ENCODE peak calls at places on chromosome 17, in five cellular contexts. One of them, this sample, is unnamed.
A peak's percentile ranks its signal among the peaks of the same experiment; 100 is the strongest.

GRCh38 chr17:28570716-28571254 is 539 bp downstream of the PIGS start:
- DNase-seq in SK-N-SH: peak; percentile 67
- DNase-seq in K562: peak; percentile 66
- DNase-seq in H1: no peak
- DNase-seq in GM12878: no peak
- DNase-seq in this sample: peak; percentile 38

GRCh38 chr17:8807070-8807550 is 7.9 kb upstream of the MFSD6L start:
- DNase-seq in SK-N-SH: no peak
- DNase-seq in K562: peak; percentile 10
- DNase-seq in H1: no peak
- DNase-seq in GM12878: peak; percentile 98
- DNase-seq in this sample: peak; percentile 65

GRCh38 chr17:32915108-32915700 is 12.7 kb upstream of the TMEM98 start:
- DNase-seq in SK-N-SH: no peak
- DNase-seq in K562: no peak
- DNase-seq in H1: no peak
- DNase-seq in GM12878: no peak
- DNase-seq in this sample: no peak

GRCh38 chr17:17055286-17056166 is 13.3 kb downstream of the MPRIP start:
- DNase-seq in SK-N-SH: no peak
- DNase-seq in K562: no peak
- DNase-seq in H1: no peak
- DNase-seq in GM12878: no peak
- DNase-seq in this sample: no peak

GRCh38 chr17:75641343-75641742 is 8.1 kb downstream of the SMIM5 start:
- DNase-seq in SK-N-SH: no peak
- DNase-seq in K562: no peak
- DNase-seq in H1: no peak
- DNase-seq in GM12878: no peak
- DNase-seq in this sample: peak; percentile 2

GRCh38 chr17:47270946-47271705 is 17.5 kb downstream of the ITGB3 start:
- DNase-seq in SK-N-SH: no peak
- DNase-seq in K562: no peak
- DNase-seq in H1: no peak
- DNase-seq in GM12878: no peak
- DNase-seq in this sample: no peak

GRCh38 chr17:29619251-29619650 is 3.5 kb downstream of the CORO6 start:
- DNase-seq in SK-N-SH: peak; percentile 67
- DNase-seq in K562: no peak
- DNase-seq in H1: no peak
- DNase-seq in GM12878: no peak
- DNase-seq in this sample: no peak

GRCh38 chr17:83122834-83123233 is 43.4 kb downstream of the METRNL start:
- DNase-seq in SK-N-SH: no peak
- DNase-seq in K562: no peak
- DNase-seq in H1: no peak
- DNase-seq in GM12878: no peak
- DNase-seq in this sample: no peak

GRCh38 chr17:48909796-48910195 is 1.6 kb downstream of the UBE2Z start:
- DNase-seq in SK-N-SH: no peak
- DNase-seq in K562: no peak
- DNase-seq in H1: no peak
- DNase-seq in GM12878: peak; percentile 30
- DNase-seq in this sample: no peak

GRCh38 chr17:50882851-50883250 is 16.7 kb upstream of the TOB1 start:
- DNase-seq in SK-N-SH: no peak
- DNase-seq in K562: no peak
- DNase-seq in H1: no peak
- DNase-seq in GM12878: no peak
- DNase-seq in this sample: no peak

GRCh38 chr17:44193326-44194084 is 6.2 kb downstream of the ATXN7L3 start:
- DNase-seq in SK-N-SH: no peak
- DNase-seq in K562: no peak
- DNase-seq in H1: no peak
- DNase-seq in GM12878: no peak
- DNase-seq in this sample: no peak

GRCh38 chr17:17491031-17491471 is 5.1 kb downstream of the RASD1 start:
- DNase-seq in SK-N-SH: no peak
- DNase-seq in K562: no peak
- DNase-seq in H1: no peak
- DNase-seq in GM12878: no peak
- DNase-seq in this sample: no peak

GRCh38 chr17:51015145-51015558 is 105.5 kb downstream of the SPAG9 start:
- DNase-seq in SK-N-SH: no peak
- DNase-seq in K562: no peak
- DNase-seq in H1: no peak
- DNase-seq in GM12878: no peak
- DNase-seq in this sample: no peak

GRCh38 chr17:75012320-75013076 is at the start of gene MRPL58:
- DNase-seq in SK-N-SH: peak; percentile 96
- DNase-seq in K562: peak; percentile 89
- DNase-seq in H1: peak; percentile 80
- DNase-seq in GM12878: peak; percentile 60
- DNase-seq in this sample: peak; percentile 93

GRCh38 chr17:21104608-21105007 is 22.2 kb upstream of the DHRS7B start:
- DNase-seq in SK-N-SH: no peak
- DNase-seq in K562: no peak
- DNase-seq in H1: no peak
- DNase-seq in GM12878: no peak
- DNase-seq in this sample: no peak

GRCh38 chr17:41624208-41625101 is at the start of gene KRT17:
- DNase-seq in SK-N-SH: no peak
- DNase-seq in K562: peak; percentile 58
- DNase-seq in H1: no peak
- DNase-seq in GM12878: no peak
- DNase-seq in this sample: no peak
- TF ChIP-seq TAF1 in SK-N-SH: no peak
- TF ChIP-seq TAF1 in K562: no peak
- TF ChIP-seq TAF1 in H1: no peak
- TF ChIP-seq TAF1 in GM12878: no peak
- TF ChIP-seq TAF1 in this sample: no peak

GRCh38 chr17:36849871-36850348 is 87.4 kb upstream of the LHX1 start:
- DNase-seq in SK-N-SH: no peak
- DNase-seq in K562: peak; percentile 48
- DNase-seq in H1: no peak
- DNase-seq in GM12878: peak; percentile 49
- DNase-seq in this sample: no peak
- TF ChIP-seq POLR2AphosphoS5 in SK-N-SH: no peak
- TF ChIP-seq POLR2AphosphoS5 in K562: no peak
- TF ChIP-seq POLR2AphosphoS5 in H1: no peak
- TF ChIP-seq POLR2AphosphoS5 in GM12878: no peak
- TF ChIP-seq POLR2AphosphoS5 in this sample: no peak

GRCh38 chr17:78785663-78786057 is 3.6 kb upstream of the CYTH1 start:
- DNase-seq in SK-N-SH: no peak
- DNase-seq in K562: no peak
- DNase-seq in H1: no peak
- DNase-seq in GM12878: no peak
- DNase-seq in this sample: no peak
- TF ChIP-seq TAF1 in SK-N-SH: no peak
- TF ChIP-seq TAF1 in K562: no peak
- TF ChIP-seq TAF1 in H1: no peak
- TF ChIP-seq TAF1 in GM12878: no peak
- TF ChIP-seq TAF1 in this sample: no peak

GRCh38 chr17:2634361-2634960 is 41.0 kb downstream of the PAFAH1B1 start:
- DNase-seq in SK-N-SH: no peak
- DNase-seq in K562: no peak
- DNase-seq in H1: no peak
- DNase-seq in GM12878: no peak
- DNase-seq in this sample: no peak
- TF ChIP-seq POLR2AphosphoS5 in SK-N-SH: no peak
- TF ChIP-seq POLR2AphosphoS5 in K562: no peak
- TF ChIP-seq POLR2AphosphoS5 in H1: no peak
- TF ChIP-seq POLR2AphosphoS5 in GM12878: no peak
- TF ChIP-seq POLR2AphosphoS5 in this sample: no peak

This sample was measured in GM12891.